ENCODE peak calls at places on chromosomes 4 and X, in six cellular contexts. F is neural progenitor cell, X is SK-N-SH, Q is K562, R is fibroblast of lung, H is GM23248. O is an unnamed sample. For H3K79me2, the result is how much of the 10 kb centered on the place peaks cover.

GRCh38 chr4:25860586-25861421 is 2.0 kb downstream of the SEL1L3 start:
- DNase-seq in F (no peak), H (peak), X (no peak), Q (peak), R (peak), O (no peak)

GRCh38 chr4:185726931-185727330 is 85.1 kb downstream of the SORBS2 start:
- DNase-seq in H (peak), X (no peak), F (no peak), Q (no peak), R (peak), O (no peak)

GRCh38 chr4:80452768-80453167 is 117.2 kb downstream of the CFAP299 start:
- DNase-seq in X (no peak), Q (no peak), F (no peak), H (peak), R (no peak), O (no peak)

GRCh38 chr4:52107336-52107735 is 56.2 kb downstream of the SPATA18 start:
- DNase-seq in R (no peak), F (no peak), H (peak), X (no peak), Q (no peak), O (no peak)

GRCh38 chrX:2409796-2410195 is 91.0 kb downstream of the DHRSX start:
- DNase-seq in F (no peak), Q (no peak), R (no peak), H (no peak), X (no peak), O (no peak)

GRCh38 chrX:63503541-63503940 is 152.4 kb upstream of the SPIN4 start:
- DNase-seq in F (peak), R (no peak), X (no peak), H (peak), Q (no peak), O (no peak)

GRCh38 chrX:49191033-49191871 is 5.1 kb upstream of the PRICKLE3 start:
- DNase-seq in Q (peak), F (peak), R (peak), H (peak), X (peak), O (peak)

GRCh38 chr4:55498051-55498450 is 48.7 kb downstream of the CLOCK start:
- DNase-seq in R (peak), F (no peak), Q (no peak), H (peak), X (no peak), O (no peak)

GRCh38 chr4:69617083-69617694 is 22.3 kb downstream of the UGT2A2 start:
- DNase-seq in R (peak), Q (no peak), X (no peak), H (peak), F (peak), O (peak)

GRCh38 chrX:153773741-153774575 is 6.9 kb upstream of the SRPK3 start:
- DNase-seq in X (peak), F (no peak), Q (no peak), H (no peak), R (no peak), O (no peak)

GRCh38 chrX:139882299-139882698 is 50.6 kb downstream of the ATP11C start:
- DNase-seq in R (peak), Q (no peak), X (no peak), F (no peak), H (peak), O (no peak)

GRCh38 chr4:48334900-48335384 is 6.4 kb upstream of the SLAIN2 start:
- DNase-seq in X (no peak), H (no peak), R (peak), Q (peak), F (no peak), O (no peak)

GRCh38 chr4:98659106-98659592 is 738 bp upstream of the TSPAN5 start:
- DNase-seq in X (no peak), Q (no peak), H (peak), R (peak), F (peak), O (no peak)

GRCh38 chr4:117417856-117418255 is 332.5 kb upstream of the TRAM1L1 start:
- DNase-seq in F (no peak), Q (no peak), H (no peak), X (no peak), R (peak), O (no peak)

GRCh38 chrX:104913348-104913747 is 307.1 kb downstream of the TEX13A start:
- DNase-seq in Q (no peak), H (peak), F (peak), R (peak), X (peak), O (peak)

GRCh38 chrX:17713288-17713687 is 24.0 kb upstream of the SCML1 start:
- DNase-seq in X (no peak), F (no peak), H (no peak), R (no peak), Q (no peak), O (no peak)

GRCh38 chr4:86594559-86595425 is 677 bp downstream of the PTPN13 start:
- DNase-seq in F (peak), R (peak), H (peak), X (peak), Q (peak), O (peak)

GRCh38 chrX:68396953-68397352 is 36.3 kb downstream of the OPHN1 start:
- DNase-seq in F (no peak), R (peak), X (peak), H (peak), Q (no peak), O (no peak)

GRCh38 chr4:63563288-63564014 is 845.8 kb downstream of the TECRL start:
- DNase-seq in R (no peak), F (peak), X (no peak), H (no peak), Q (no peak), O (peak)

GRCh38 chr4:6769138-6769983 is 13.2 kb upstream of the KIAA0232 start:
- DNase-seq in H (no peak), Q (no peak), R (no peak), F (no peak), X (no peak), O (no peak)

GRCh38 chr4:105417624-105418023 is 56.2 kb downstream of the PPA2 start:
- DNase-seq in R (peak), Q (no peak), F (no peak), H (no peak), X (no peak), O (no peak)

GRCh38 chr4:129822708-129823504 is 727.0 kb downstream of the C4orf33 start:
- DNase-seq in Q (no peak), R (no peak), H (no peak), X (no peak), F (no peak), O (no peak)

GRCh38 chr4:2259541-2260267 is 2.2 kb downstream of the MXD4 start:
- DNase-seq in R (no peak), X (no peak), F (no peak), Q (no peak), H (no peak), O (no peak)

GRCh38 chr4:74529284-74530041 is 84.5 kb downstream of the AREG start:
- DNase-seq in R (no peak), X (no peak), F (no peak), Q (no peak), H (no peak), O (no peak)
- H3K79me2 ChIP-seq in R (under half), X (under half), F (under half), Q (under half), H (under half), O (under half)

DNA sequence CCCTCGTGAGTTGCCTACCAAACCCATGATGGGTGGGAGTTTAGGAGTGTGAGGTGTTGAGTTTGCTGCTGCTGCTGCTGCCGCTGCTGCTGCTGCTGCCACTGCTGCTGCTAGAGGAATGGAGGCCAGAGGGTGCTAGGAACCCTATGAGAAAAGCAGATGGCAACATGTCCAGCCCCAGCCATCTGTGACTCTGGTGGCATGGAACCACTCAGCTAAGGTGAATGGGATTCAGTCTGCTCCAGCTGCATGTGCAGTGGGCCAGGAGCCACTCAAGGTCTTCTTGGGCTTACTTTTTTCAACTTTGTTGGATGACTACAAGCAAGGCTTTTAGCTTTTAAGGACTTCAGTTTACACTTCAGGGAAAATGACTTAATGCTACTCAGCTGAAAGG is 103.8 kb downstream of the RTL5 start:
- DNase-seq in R (no peak), X (no peak), F (no peak), H (no peak), Q (no peak), O (no peak)
- H3K4me3 ChIP-seq in R (peak), X (no peak), F (no peak), H (peak), Q (no peak), O (no peak)

DNA sequence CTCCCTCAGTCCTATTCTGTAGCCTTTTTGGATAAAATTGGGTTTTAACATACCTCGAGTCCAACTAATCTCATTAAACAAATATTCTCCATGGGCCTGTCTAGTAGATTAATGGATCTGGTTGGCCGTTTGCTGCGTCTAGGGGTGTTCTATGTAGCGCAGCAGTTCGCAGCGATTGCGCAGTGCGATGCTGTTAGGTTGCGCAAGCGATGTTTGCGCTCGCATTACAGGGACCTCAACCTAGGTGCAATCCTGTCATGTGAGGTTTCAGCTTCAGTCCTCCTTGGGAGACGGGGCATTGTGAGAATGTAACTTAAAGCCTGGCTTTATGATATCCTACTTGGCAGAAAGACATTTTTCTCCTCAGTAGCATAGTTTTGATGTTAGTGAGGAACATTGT is 14.0 kb downstream of the OGT start:
- DNase-seq in R (no peak), Q (no peak), H (no peak), F (no peak), X (no peak), O (no peak)
- H3K79me2 ChIP-seq in R (under half), Q (half or more), H (half or more), F (half or more), X (half or more), O (half or more)

GRCh38 chr4:27049101-27049829 is 188.6 kb downstream of the STIM2 start:
- DNase-seq in R (no peak), X (no peak), Q (no peak), F (no peak), H (no peak), O (no peak)
- H3K4me3 ChIP-seq in R (no peak), X (no peak), Q (no peak), F (no peak), H (peak), O (no peak)

DNA sequence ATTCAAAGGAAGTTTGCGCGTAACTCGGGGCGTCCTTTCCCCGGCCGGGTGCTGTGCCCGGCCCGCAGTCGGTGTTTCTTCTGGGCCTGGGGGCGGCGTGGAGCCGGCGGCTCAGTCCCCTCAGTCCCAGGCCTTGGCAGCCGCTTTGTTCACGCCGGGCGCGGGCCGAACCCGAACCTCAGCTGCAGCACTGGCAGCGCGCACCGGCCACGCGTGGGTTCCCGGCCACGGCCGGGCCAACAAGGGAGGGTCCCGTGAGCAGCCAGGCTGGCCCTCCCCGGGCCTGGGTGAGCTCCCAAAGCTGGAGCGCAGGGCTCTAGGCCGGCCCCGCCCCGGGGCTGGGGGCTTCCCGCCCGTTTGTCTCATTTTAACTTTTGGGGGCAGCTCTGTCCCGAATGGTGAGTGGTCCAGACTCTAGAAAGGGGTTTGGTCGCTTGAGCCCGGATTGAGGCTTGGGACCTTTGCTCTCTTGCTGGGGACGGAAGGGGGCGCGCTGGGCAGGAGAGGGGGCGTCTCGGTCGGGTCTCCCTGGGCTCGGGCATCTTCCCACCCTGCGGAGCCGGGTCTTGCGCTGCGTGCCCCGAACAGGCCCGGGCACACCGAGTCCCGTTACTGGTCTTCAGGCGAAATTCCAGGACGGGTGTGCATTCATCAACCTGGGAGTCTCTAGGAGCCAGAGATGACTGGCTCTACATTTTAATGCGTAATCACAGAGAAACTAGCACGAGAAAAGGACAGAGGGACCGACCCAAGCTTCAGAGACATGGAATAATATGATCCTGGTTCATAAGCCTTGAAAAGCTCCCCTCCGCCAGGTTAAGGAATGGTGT is 177.1 kb downstream of the CBR4 start:
- DNase-seq in X (peak), R (no peak), Q (no peak), F (peak), H (peak), O (no peak)
- H3K79me2 ChIP-seq in X (half or more), R (half or more), Q (under half), F (half or more), H (under half), O (under half)

GRCh38 chr4:158845166-158846041 is 76.6 kb downstream of the FNIP2 start:
- DNase-seq in X (no peak), Q (no peak), H (no peak), R (peak), F (no peak), O (no peak)
- H3K4me3 ChIP-seq in X (no peak), Q (no peak), H (no peak), R (no peak), F (no peak), O (no peak)

GRCh38 chr4:54062392-54062791 is 2.0 kb downstream of the CHIC2 start:
- DNase-seq in R (no peak), X (no peak), H (no peak), Q (no peak), F (no peak), O (no peak)
- H3K79me2 ChIP-seq in R (half or more), X (half or more), H (half or more), Q (half or more), F (under half), O (half or more)